ENCODE peak calls at places on chromosomes 12 and 14, in four cellular contexts. W, O, H and B are unnamed samples.

GRCh38 chr14:100468557-100468956 is 118.7 kb downstream of the BEGAIN start:
- DNase-seq in O (no peak), H (no peak), W (no peak), B (no peak)

GRCh38 chr14:70536830-70537229 is 2.0 kb upstream of the ADAM20 start:
- DNase-seq in O (no peak), H (no peak), W (no peak), B (no peak)

GRCh38 chr14:61444215-61444768 is 122.9 kb downstream of the PRKCH start:
- DNase-seq in H (peak), W (no peak), O (no peak), B (no peak)

GRCh38 chr12:93784339-93785086 is 107.3 kb downstream of the CRADD start:
- DNase-seq in W (no peak), O (no peak), H (no peak), B (no peak)

GRCh38 chr12:92928431-92928961 is 599 bp downstream of the EEA1 start:
- DNase-seq in O (peak), W (peak), H (peak), B (no peak)

GRCh38 chr12:125300249-125300648 is 235.0 kb downstream of the AACS start:
- DNase-seq in W (no peak), H (no peak), O (no peak), B (no peak)

GRCh38 chr12:68121143-68121542 is 38.4 kb downstream of the IFNG start:
- DNase-seq in H (no peak), O (no peak), W (peak), B (no peak)

GRCh38 chr12:13489246-13489645 is 292.7 kb downstream of the EMP1 start:
- DNase-seq in O (no peak), W (no peak), H (no peak), B (no peak)